ENCODE peak calls at places on chromosomes 7 and 10, in nine cellular contexts. E is heart left ventricle, O is IMR-90, X is tibial artery, T is gastrocnemius medialis, R is PC-3, S is mammary epithelial cell, F is SK-N-SH, L is HCT116. H is an unnamed sample.
A peak's percentile ranks its signal among the peaks of the same experiment; 100 is the strongest.

GRCh38 chr7:44145969-44146897 is 5.1 kb upstream of the MYL7 start:
- DNase-seq in O (peak; percentile 12), E (peak; percentile 90), T (no peak), X (peak; percentile 67), R (no peak), L (peak; percentile 41), F (peak; percentile 99), S (no peak), H (peak; percentile 95)

GRCh38 chr10:131824371-131825149 is 76.2 kb upstream of the PPP2R2D start:
- DNase-seq in O (no peak), X (no peak), F (no peak), R (no peak), T (no peak), E (no peak), S (no peak), L (no peak), H (no peak)

GRCh38 chr7:83267141-83267631 is 104.5 kb upstream of the PCLO start:
- DNase-seq in F (peak; percentile 12), L (no peak), X (no peak), T (no peak), E (no peak), R (peak; percentile 35), S (no peak), O (no peak), H (no peak)

GRCh38 chr10:62426086-62426485 is 51.9 kb downstream of the ZNF365 start:
- DNase-seq in O (peak; percentile 60), E (no peak), X (no peak), L (peak; percentile 70), S (peak; percentile 97), T (no peak), R (peak; percentile 93), F (no peak), H (no peak)

GRCh38 chr7:101678713-101679112 is 49.6 kb upstream of the MYL10 start:
- DNase-seq in S (peak; percentile 13), L (no peak), E (no peak), R (peak; percentile 59), F (no peak), O (peak; percentile 50), T (peak; percentile 46), X (peak; percentile 33), H (no peak)

GRCh38 chr10:11670311-11670825 is 58.9 kb upstream of the USP6NL start:
- DNase-seq in O (no peak), L (no peak), F (no peak), E (no peak), T (no peak), S (no peak), R (no peak), X (no peak), H (no peak)

GRCh38 chr7:139116999-139117398 is 7.5 kb upstream of the ZC3HAV1 start:
- DNase-seq in L (no peak), X (no peak), T (no peak), S (no peak), R (peak; percentile 11), O (no peak), E (no peak), F (no peak), H (no peak)

GRCh38 chr10:124911124-124912051 is 30.5 kb upstream of the ZRANB1 start:
- DNase-seq in T (no peak), S (no peak), L (no peak), O (peak; percentile 67), E (no peak), F (no peak), X (peak; percentile 35), R (no peak), H (no peak)

GRCh38 chr7:22043367-22043766 is 97.7 kb upstream of the CDCA7L start:
- DNase-seq in X (no peak), S (no peak), L (no peak), T (no peak), R (no peak), O (no peak), E (no peak), F (no peak), H (no peak)

GRCh38 chr10:122707535-122707934 is 7.9 kb upstream of the C10orf120 start:
- DNase-seq in X (no peak), R (no peak), L (no peak), T (no peak), F (no peak), E (no peak), S (peak; percentile 46), O (no peak), H (no peak)

GRCh38 chr7:98619450-98620321 is 2.6 kb downstream of the NPTX2 start:
- DNase-seq in E (peak; percentile 54), S (peak; percentile 21), X (no peak), F (peak; percentile 33), R (no peak), L (no peak), O (peak; percentile 1), T (peak; percentile 17), H (no peak)

GRCh38 chr10:74365109-74365508 is 214.1 kb downstream of the ADK start:
- DNase-seq in R (no peak), T (no peak), F (no peak), O (no peak), X (no peak), L (no peak), S (no peak), E (no peak), H (no peak)

GRCh38 chr10:73887038-73888015 is 13.0 kb upstream of the CAMK2G start:
- DNase-seq in S (peak; percentile 95), X (peak; percentile 83), O (peak; percentile 86), E (peak; percentile 90), T (peak; percentile 86), L (peak; percentile 88), R (peak; percentile 100), F (peak; percentile 59), H (peak; percentile 65)

GRCh38 chr10:25226775-25227682 is 52.2 kb downstream of the GPR158 start:
- DNase-seq in F (peak; percentile 27), S (peak; percentile 43), X (no peak), T (no peak), L (peak; percentile 48), R (peak; percentile 59), E (peak; percentile 24), O (peak; percentile 22), H (peak; percentile 33)

GRCh38 chr7:116653204-116653603 is 18.8 kb upstream of the MET start:
- DNase-seq in T (no peak), S (peak; percentile 93), L (peak; percentile 49), R (peak; percentile 75), X (no peak), E (no peak), F (no peak), O (peak; percentile 83), H (no peak)

GRCh38 chr10:131144711-131145375 is 166.7 kb downstream of the TCERG1L start:
- DNase-seq in R (no peak), X (no peak), E (no peak), L (no peak), T (no peak), F (no peak), S (no peak), O (no peak), H (no peak)

GRCh38 chr10:129467346-129468119 is 492 bp downstream of the MGMT start:
- DNase-seq in E (no peak), T (no peak), F (no peak), O (peak; percentile 4), R (no peak), X (no peak), S (peak; percentile 8), L (no peak), H (no peak)

GRCh38 chr7:30721211-30721610 is 30.7 kb upstream of the INMT start:
- DNase-seq in T (no peak), S (no peak), X (no peak), O (no peak), E (no peak), L (no peak), R (no peak), F (no peak), H (no peak)

GRCh38 chr10:110758128-110758527 is 113.6 kb upstream of the PDCD4 start:
- DNase-seq in X (no peak), F (no peak), L (no peak), R (no peak), S (no peak), O (no peak), T (no peak), E (no peak), H (no peak)

GRCh38 chr7:156985101-156985967 is 25.1 kb downstream of the MNX1 start:
- DNase-seq in L (no peak), O (no peak), F (peak; percentile 42), E (no peak), T (no peak), R (no peak), X (no peak), S (no peak), H (no peak)

GRCh38 chr7:34675749-34676374 is 17.8 kb downstream of the NPSR1 start:
- DNase-seq in X (no peak), R (peak; percentile 49), F (peak; percentile 37), L (peak; percentile 13), T (no peak), O (no peak), S (no peak), E (no peak), H (peak; percentile 11)
- TF ChIP-seq CTCF in X (no peak), R (peak; percentile 78), F (peak; percentile 83), L (peak; percentile 84), T (peak; percentile 18), O (peak; percentile 42), S (peak; percentile 69), E (peak; percentile 47), H (peak; percentile 72)

DNA sequence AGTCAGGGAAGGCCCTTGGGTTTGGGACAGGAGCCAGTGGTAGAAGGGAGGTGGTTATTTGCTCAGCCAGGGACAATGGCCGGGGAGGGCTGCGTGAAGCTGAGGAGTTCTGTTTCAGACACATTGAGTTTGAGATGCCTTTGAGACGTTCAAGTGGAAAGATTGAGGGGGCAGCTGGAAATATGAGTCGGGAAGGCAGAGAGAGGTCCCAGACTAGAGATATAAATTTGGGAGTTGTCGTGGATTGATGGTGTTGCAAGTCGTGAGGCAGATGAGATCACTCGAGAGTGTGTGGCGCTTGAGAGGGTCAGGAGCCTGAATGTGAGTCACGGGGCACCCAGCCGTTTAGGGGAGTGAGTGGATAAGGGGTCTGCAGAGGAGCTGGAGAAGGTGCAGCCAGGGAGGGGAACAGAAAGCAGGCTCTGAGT is 73.3 kb downstream of the ZMIZ1 start:
- DNase-seq in R (no peak), O (peak; percentile 85), F (no peak), E (no peak), S (no peak), T (no peak), X (peak; percentile 79), L (no peak), H (no peak)
- H3K4me1 ChIP-seq in R (peaks cover 13% of the 10 kb centered on the region), O (peaks cover 64% of the 10 kb centered on the region), F (peaks cover 59% of the 10 kb centered on the region), E (peaks cover 95% of the 10 kb centered on the region), S (peaks cover 21% of the 10 kb centered on the region), T (peaks cover 87% of the 10 kb centered on the region), X (peaks cover 66% of the 10 kb centered on the region), L (peaks cover 37% of the 10 kb centered on the region), H (peaks cover 22% of the 10 kb centered on the region)

DNA sequence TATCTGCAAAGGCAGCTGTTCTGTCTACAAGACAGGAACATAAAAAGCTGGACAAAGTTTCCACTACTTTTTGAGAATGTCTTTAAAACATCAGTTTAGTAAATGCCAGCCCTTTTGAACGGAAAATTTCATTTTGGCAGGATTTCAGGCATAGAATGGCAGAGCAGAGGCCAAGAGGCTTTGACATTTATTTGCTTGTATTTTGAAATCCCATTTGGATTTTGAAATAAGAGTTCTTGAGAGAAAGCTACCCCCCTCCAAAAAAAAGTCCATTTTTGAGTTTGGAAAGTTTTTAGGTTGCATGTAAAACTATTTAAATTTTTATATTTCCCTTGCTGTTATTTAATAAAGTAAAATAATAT is 3.1 kb upstream of the ETV1 start:
- DNase-seq in E (no peak), F (no peak), X (no peak), T (no peak), S (no peak), O (no peak), L (no peak), R (no peak), H (no peak)
- H3K4me3 ChIP-seq in E (no peak overlapping the region), F (no peak overlapping the region), X (peak overlapping the region; percentile 70), T (no peak overlapping the region), S (peak overlapping the region; percentile 63), O (no peak overlapping the region), L (no peak overlapping the region), R (no peak overlapping the region), H (no peak overlapping the region)

GRCh38 chr7:47383064-47383463 is 198.8 kb downstream of the TNS3 start:
- DNase-seq in L (no peak), T (no peak), S (no peak), E (no peak), F (no peak), R (no peak), X (no peak), O (peak; percentile 65), H (no peak)
- TF ChIP-seq CTCF in L (no peak), T (no peak), S (no peak), E (no peak), F (no peak), R (no peak), X (no peak), O (peak; percentile 3), H (no peak)

H was measured in BE2C.